ENCODE peak calls at places on chromosomes 3 and 15, in four cellular contexts. A, F, T and K are unnamed samples.

GRCh38 chr3:149575213-149575961 is 82.4 kb downstream of the WWTR1 start:
- DNase-seq in A (peak; percentile 9), F (peak; percentile 24), T (no peak), K (no peak)

GRCh38 chr3:142999881-143000280 is 1.5 kb upstream of the U2SURP start:
- DNase-seq in A (no peak), F (no peak), T (no peak), K (no peak)

GRCh38 chr15:57054351-57054750 is 135.9 kb downstream of the TCF12 start:
- DNase-seq in A (no peak), F (no peak), T (no peak), K (no peak)

GRCh38 chr15:90295270-90295648 is 29.8 kb downstream of the NGRN start:
- DNase-seq in A (no peak), F (no peak), T (no peak), K (no peak)

GRCh38 chr3:41673643-41674042 is 288.3 kb downstream of the ULK4 start:
- DNase-seq in A (no peak), F (no peak), T (no peak), K (no peak)

GRCh38 chr3:15637131-15637951 is 35.8 kb downstream of the BTD start:
- DNase-seq in A (no peak), F (no peak), T (no peak), K (no peak)

GRCh38 chr15:52234596-52235541 is 43.7 kb upstream of the GNB5 start:
- DNase-seq in A (no peak), F (peak; percentile 34), T (no peak), K (no peak)

GRCh38 chr3:123920868-123921267 is 36.7 kb upstream of the MYLK start:
- DNase-seq in A (no peak), F (no peak), T (no peak), K (no peak)

GRCh38 chr3:158460929-158461328 is 110.1 kb upstream of the MLF1 start:
- DNase-seq in A (no peak), F (no peak), T (no peak), K (no peak)

GRCh38 chr3:190747566-190747965 is 114.9 kb downstream of the GMNC start:
- DNase-seq in A (no peak), F (no peak), T (no peak), K (no peak)

GRCh38 chr3:171108066-171108465 is 81.5 kb upstream of the SLC2A2 start:
- DNase-seq in A (no peak), F (no peak), T (no peak), K (no peak)

GRCh38 chr3:52798978-52799476 is 4.4 kb downstream of the ITIH3 start:
- DNase-seq in A (peak; percentile 50), F (peak; percentile 27), T (no peak), K (no peak)

GRCh38 chr3:142947352-142947751 is 16.1 kb downstream of the PAQR9 start:
- DNase-seq in A (no peak), F (no peak), T (no peak), K (no peak)

GRCh38 chr15:51970981-51971352 is 611 bp downstream of the LEO1 start:
- DNase-seq in A (no peak), F (peak; percentile 25), T (no peak), K (no peak)

GRCh38 chr15:35112346-35112745 is 27.3 kb upstream of the NANOGP8 start:
- DNase-seq in A (no peak), F (no peak), T (no peak), K (no peak)

GRCh38 chr3:79406175-79406574 is 361.6 kb downstream of the ROBO1 start:
- DNase-seq in A (no peak), F (no peak), T (no peak), K (no peak)

GRCh38 chr3:71537211-71537611 is 46.3 kb downstream of the FOXP1 start:
- DNase-seq in A (no peak), F (no peak), T (no peak), K (no peak)

GRCh38 chr15:57455969-57456368 is 79.7 kb downstream of the CGNL1 start:
- DNase-seq in A (no peak), F (no peak), T (no peak), K (no peak)

DNA sequence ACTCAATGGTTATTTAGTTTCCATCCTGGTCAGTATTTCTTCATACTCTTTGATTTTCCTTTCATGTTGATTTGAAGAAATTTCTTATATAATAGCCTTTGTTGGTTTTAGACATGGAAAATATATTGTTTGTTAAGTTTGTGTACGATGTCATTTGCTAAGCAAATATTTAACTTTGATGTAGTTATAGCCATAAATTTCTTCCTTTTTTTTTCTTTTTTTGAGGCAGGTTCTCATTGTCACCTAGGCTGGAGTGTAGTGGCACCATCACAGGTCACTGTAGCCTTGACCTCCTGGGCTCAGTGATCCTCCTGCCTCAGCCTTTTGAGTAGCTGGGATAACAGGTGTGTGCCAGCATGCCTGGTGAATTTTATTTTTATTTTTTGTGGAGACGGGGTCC is 51.4 kb downstream of the NMD3 start:
- DNase-seq in A (no peak), F (no peak), T (no peak), K (no peak)
- TF ChIP-seq CTCF in A (no peak), F (no peak), T (no peak), K (no peak)

GRCh38 chr15:88657326-88658069 is 18.7 kb downstream of the ISG20 start:
- DNase-seq in A (peak; percentile 62), F (no peak), T (no peak), K (no peak)
- TF ChIP-seq CTCF in A (peak; percentile 75), F (peak; percentile 57), T (peak; percentile 98), K (peak; percentile 66)

DNA sequence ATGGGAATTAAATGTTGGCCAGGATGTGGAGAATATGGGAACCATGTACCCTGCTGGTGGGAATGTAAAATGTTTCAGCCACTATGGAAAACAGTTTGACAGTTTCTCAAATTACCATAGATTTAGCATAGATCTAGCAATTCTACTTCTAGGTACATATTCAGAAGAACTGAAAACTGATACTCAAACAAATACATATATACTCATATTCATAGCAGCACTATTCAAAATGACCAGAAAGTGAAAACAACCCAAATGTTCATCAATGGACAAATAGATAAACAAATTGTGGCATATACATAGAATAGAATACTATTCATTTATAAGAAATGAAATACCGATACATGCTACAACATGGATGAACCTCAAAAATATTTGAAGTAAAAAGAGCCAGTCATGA is 539.4 kb downstream of the IGSF11 start:
- DNase-seq in A (no peak), F (no peak), T (no peak), K (no peak)
- TF ChIP-seq CTCF in A (no peak), F (no peak), T (peak; percentile 43), K (no peak)

GRCh38 chr3:182710557-182711157 is 82.6 kb upstream of the ATP11B start:
- DNase-seq in A (no peak), F (no peak), T (no peak), K (no peak)
- TF ChIP-seq CTCF in A (peak; percentile 52), F (peak; percentile 45), T (peak; percentile 86), K (peak; percentile 58)

DNA sequence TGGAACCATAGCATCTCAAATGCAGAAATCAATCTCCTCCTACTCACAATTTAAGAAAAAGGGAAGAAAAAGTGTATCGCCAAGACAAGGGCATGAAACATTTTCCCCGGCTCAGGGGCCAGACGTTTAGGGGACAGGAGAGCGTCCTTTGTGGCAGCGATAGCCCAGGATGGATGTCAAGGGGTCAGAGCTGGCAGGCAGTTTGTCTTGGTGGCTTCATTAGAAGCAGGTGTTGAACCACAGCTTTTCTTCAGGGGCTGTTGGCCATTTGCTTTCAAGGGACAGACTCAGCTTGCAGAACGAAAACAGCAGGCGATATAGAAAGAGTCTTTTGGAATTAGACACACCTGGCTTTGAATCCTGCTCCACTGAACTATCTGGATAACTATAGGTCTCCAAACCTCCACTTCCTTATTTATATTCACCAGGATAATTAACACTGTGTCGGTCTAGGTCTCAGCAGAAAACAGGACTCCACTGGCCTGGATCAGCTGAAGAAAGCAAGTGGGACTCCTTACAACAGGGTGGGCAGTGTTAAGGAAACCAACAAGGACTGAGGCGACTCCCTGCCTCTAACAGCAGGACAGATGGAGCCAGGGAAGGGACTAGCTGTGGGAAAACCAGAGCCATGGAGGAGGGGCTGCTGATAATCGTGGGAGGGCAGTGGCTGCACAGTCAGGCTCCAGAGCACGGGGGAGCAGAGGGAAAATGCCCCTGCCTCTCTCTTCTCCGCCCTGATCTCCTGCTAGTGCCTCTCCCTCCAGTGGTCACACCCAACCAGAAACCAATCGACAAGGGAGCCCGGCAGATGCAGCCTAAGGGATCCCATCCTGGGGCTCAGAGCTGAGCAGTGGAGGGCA is 123.6 kb downstream of the LIPC start:
- DNase-seq in A (no peak), F (no peak), T (no peak), K (no peak)
- TF ChIP-seq CTCF in A (no peak), F (no peak), T (no peak), K (no peak)

GRCh38 chr3:189195302-189195701 is 23.5 kb downstream of the TPRG1 start:
- DNase-seq in A (peak; percentile 6), F (no peak), T (no peak), K (no peak)
- TF ChIP-seq CTCF in A (no peak), F (no peak), T (no peak), K (no peak)

DNA sequence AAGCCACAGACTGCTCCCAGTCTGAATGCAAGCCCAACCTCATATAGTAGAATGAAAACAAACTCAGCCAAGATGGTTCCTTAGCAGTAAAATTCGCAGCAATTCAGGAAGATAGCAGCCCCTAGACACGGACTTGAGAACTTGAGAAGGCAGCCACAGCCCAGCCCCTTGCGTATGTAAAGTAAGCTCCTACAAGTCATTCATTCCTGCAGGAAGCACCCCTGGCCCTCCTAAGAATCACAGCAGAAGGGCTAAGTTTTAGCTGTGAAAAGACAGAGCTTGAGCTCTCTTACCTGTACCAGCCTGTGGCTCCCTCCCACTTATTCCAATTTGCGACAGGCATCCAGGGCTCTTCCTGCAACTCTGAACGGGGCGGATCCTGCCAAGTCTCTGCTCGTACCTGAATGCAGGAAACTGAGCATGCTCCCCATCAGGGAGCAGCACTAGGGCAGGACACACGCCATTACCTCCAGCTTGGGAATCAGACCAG is 136.4 kb downstream of the MAGI1 start:
- DNase-seq in A (peak; percentile 22), F (peak; percentile 69), T (no peak), K (no peak)
- TF ChIP-seq CTCF in A (no peak), F (no peak), T (no peak), K (no peak)

DNA sequence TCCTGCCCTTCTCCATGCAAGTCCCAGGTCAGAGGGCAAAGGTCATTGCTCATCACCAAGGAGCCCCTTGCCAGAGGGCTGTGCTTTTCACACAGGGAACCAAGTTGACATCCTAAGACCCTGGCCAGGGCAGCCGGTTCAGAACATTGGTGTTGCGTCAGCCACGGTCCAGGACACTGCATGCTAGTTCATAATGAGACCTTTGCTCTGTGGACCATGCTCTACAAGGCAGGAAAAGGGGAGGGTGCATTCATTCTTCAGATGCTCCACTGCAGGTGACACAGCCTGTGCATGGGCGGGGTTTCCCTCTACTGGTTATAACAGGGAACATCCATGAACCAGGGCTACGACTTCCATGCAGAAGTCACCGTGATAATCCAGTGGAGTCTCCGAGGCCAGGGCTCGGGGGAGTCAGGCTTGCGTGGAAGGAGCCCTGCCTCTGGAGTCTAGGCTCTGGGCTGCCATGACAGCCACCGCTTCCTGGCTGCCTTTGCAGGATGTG is 81.6 kb downstream of the OCA2 start:
- DNase-seq in A (no peak), F (peak; percentile 14), T (no peak), K (no peak)
- TF ChIP-seq CTCF in A (no peak), F (no peak), T (peak; percentile 45), K (peak; percentile 12)

GRCh38 chr3:36763850-36764703 is at the start of gene DCLK3:
- DNase-seq in A (peak; percentile 6), F (no peak), T (no peak), K (peak; percentile 26)
- TF ChIP-seq CTCF in A (no peak), F (no peak), T (peak; percentile 12), K (no peak)